ENCODE peak calls at places on chromosome 9, in five cellular contexts. B is SW 1271, E is brain microvascular endothelial cell, Y is sigmoid colon, A is activated T-cell treated with anti-CD3 and anti-CD28 coated beads for 1 hour. K is an unnamed sample.

GRCh38 chr9:75088646-75089368 is 493 bp downstream of the OSTF1 start:
- DNase-seq in B (no peak), E (peak; percentile 47), Y (peak; percentile 81), A (no peak), K (peak; percentile 61)

GRCh38 chr9:128193469-128194096 is 2.2 kb upstream of the CIZ1 start:
- DNase-seq in B (no peak), E (no peak), Y (no peak), A (no peak), K (no peak)

GRCh38 chr9:83056180-83056579 is 6.8 kb downstream of the RASEF start:
- DNase-seq in B (no peak), E (no peak), Y (no peak), A (no peak), K (no peak)

GRCh38 chr9:81685763-81686613 is 3.4 kb downstream of the TLE1 start:
- DNase-seq in B (no peak), E (peak; percentile 27), Y (no peak), A (no peak), K (no peak)

GRCh38 chr9:4196886-4197285 is 103.0 kb downstream of the GLIS3 start:
- DNase-seq in B (no peak), E (no peak), Y (no peak), A (no peak), K (no peak)

GRCh38 chr9:116873441-116873840 is 186.3 kb downstream of the TRIM32 start:
- DNase-seq in B (no peak), E (no peak), Y (no peak), A (no peak), K (no peak)

GRCh38 chr9:136133191-136133958 is 14.7 kb upstream of the TMEM250 start:
- DNase-seq in B (no peak), E (no peak), Y (no peak), A (no peak), K (no peak)

GRCh38 chr9:107488400-107489143 is 997 bp downstream of the KLF4 start:
- DNase-seq in B (no peak), E (peak; percentile 47), Y (peak; percentile 94), A (no peak), K (peak; percentile 66)

GRCh38 chr9:90458485-90458884 is 184.1 kb downstream of the DIRAS2 start:
- DNase-seq in B (no peak), E (no peak), Y (no peak), A (no peak), K (no peak)

GRCh38 chr9:35847786-35848185 is 18.8 kb downstream of the TMEM8B start:
- DNase-seq in B (no peak), E (no peak), Y (peak; percentile 17), A (no peak), K (no peak)

GRCh38 chr9:78881295-78881694 is 584.4 kb downstream of the PSAT1 start:
- DNase-seq in B (no peak), E (no peak), Y (no peak), A (no peak), K (no peak)